ENCODE peak calls at places on chromosome 5, in four cellular contexts. O, V, H and Z are unnamed samples.

GRCh38 chr5:168162464-168162863 is 129.0 kb upstream of the WWC1 start:
- DNase-seq in H (no peak), O (no peak), V (no peak), Z (no peak)

GRCh38 chr5:123700624-123701023 is 188.6 kb downstream of the CSNK1G3 start:
- DNase-seq in O (no peak), H (no peak), V (peak; percentile 24), Z (no peak)

GRCh38 chr5:42962139-42962538 is 78.0 kb downstream of the ANXA2R start:
- DNase-seq in H (no peak), O (no peak), V (no peak), Z (no peak)

GRCh38 chr5:176535101-176535654 is 2.0 kb downstream of the RNF44 start:
- DNase-seq in H (no peak), O (no peak), V (no peak), Z (peak; percentile 54)

GRCh38 chr5:37804401-37804800 is 35.4 kb downstream of the GDNF start:
- DNase-seq in V (no peak), H (no peak), O (no peak), Z (no peak)

GRCh38 chr5:112390327-112390726 is 28.8 kb downstream of the EPB41L4A start:
- DNase-seq in H (no peak), O (peak; percentile 24), V (no peak), Z (no peak)

GRCh38 chr5:10686890-10687289 is 74.1 kb downstream of the DAP start:
- DNase-seq in V (no peak), H (no peak), O (no peak), Z (no peak)

GRCh38 chr5:31182146-31182545 is 11.3 kb upstream of the CDH6 start:
- DNase-seq in O (no peak), H (no peak), V (no peak), Z (no peak)

GRCh38 chr5:142432961-142433360 is 108.1 kb upstream of the SPRY4 start:
- DNase-seq in O (no peak), V (no peak), H (no peak), Z (no peak)

GRCh38 chr5:153896117-153896516 is 142.6 kb downstream of the FAM114A2 start:
- DNase-seq in O (no peak), H (no peak), V (no peak), Z (no peak)

GRCh38 chr5:136042156-136042555 is 13.4 kb downstream of the TGFBI start:
- DNase-seq in O (no peak), H (no peak), V (no peak), Z (no peak)

GRCh38 chr5:125160787-125161502 is 414.5 kb upstream of the ZNF608 start:
- DNase-seq in O (no peak), H (peak; percentile 21), V (no peak), Z (no peak)

GRCh38 chr5:173843800-173844199 is 44.3 kb upstream of the CPEB4 start:
- DNase-seq in H (no peak), V (no peak), O (no peak), Z (no peak)

GRCh38 chr5:76763136-76763535 is 47.2 kb downstream of the F2R start:
- DNase-seq in H (no peak), O (no peak), V (no peak), Z (no peak)

GRCh38 chr5:135880278-135880677 is 15.4 kb downstream of the IL9 start:
- DNase-seq in O (no peak), H (no peak), V (no peak), Z (no peak)

GRCh38 chr5:17727212-17727611 is 93.0 kb downstream of the TAF11L14 start:
- DNase-seq in O (no peak), H (no peak), V (no peak), Z (no peak)

GRCh38 chr5:94429566-94429965 is 188.8 kb downstream of the KIAA0825 start:
- DNase-seq in V (no peak), H (no peak), O (no peak), Z (no peak)

GRCh38 chr5:14416709-14417108 is 164.9 kb upstream of the OTULINL start:
- DNase-seq in V (no peak), H (no peak), O (no peak), Z (no peak)

GRCh38 chr5:154038241-154038603 is 488 bp downstream of the FAM114A2 start:
- DNase-seq in H (no peak), O (peak; percentile 21), V (peak; percentile 27), Z (peak; percentile 82)

GRCh38 chr5:143014017-143014651 is 244.0 kb downstream of the ARHGAP26 start:
- DNase-seq in O (peak; percentile 23), V (no peak), H (no peak), Z (peak; percentile 50)

GRCh38 chr5:756865-757345 is 27.6 kb downstream of the ZDHHC11B start:
- DNase-seq in V (peak; percentile 83), H (no peak), O (peak; percentile 16), Z (no peak)

GRCh38 chr5:76363385-76364261 is 39.5 kb upstream of the IQGAP2 start:
- DNase-seq in O (peak; percentile 66), V (no peak), H (no peak), Z (peak; percentile 98)

GRCh38 chr5:74903165-74903787 is 37.1 kb upstream of the FAM169A start:
- DNase-seq in V (no peak), H (no peak), O (peak; percentile 59), Z (no peak)

GRCh38 chr5:164358531-164359259 is 853.3 kb downstream of the MAT2B start:
- DNase-seq in O (no peak), V (no peak), H (no peak), Z (peak; percentile 75)

GRCh38 chr5:135242021-135242480 is 157.0 kb downstream of the MACROH2A1 start:
- DNase-seq in H (no peak), V (peak; percentile 19), O (no peak), Z (no peak)

GRCh38 chr5:142506756-142507155 is 179.1 kb downstream of the FGF1 start:
- DNase-seq in O (no peak), V (no peak), H (no peak), Z (no peak)

GRCh38 chr5:170273968-170274710 is 23.4 kb downstream of the LCP2 start:
- DNase-seq in O (no peak), H (no peak), V (no peak), Z (peak; percentile 75)

DNA sequence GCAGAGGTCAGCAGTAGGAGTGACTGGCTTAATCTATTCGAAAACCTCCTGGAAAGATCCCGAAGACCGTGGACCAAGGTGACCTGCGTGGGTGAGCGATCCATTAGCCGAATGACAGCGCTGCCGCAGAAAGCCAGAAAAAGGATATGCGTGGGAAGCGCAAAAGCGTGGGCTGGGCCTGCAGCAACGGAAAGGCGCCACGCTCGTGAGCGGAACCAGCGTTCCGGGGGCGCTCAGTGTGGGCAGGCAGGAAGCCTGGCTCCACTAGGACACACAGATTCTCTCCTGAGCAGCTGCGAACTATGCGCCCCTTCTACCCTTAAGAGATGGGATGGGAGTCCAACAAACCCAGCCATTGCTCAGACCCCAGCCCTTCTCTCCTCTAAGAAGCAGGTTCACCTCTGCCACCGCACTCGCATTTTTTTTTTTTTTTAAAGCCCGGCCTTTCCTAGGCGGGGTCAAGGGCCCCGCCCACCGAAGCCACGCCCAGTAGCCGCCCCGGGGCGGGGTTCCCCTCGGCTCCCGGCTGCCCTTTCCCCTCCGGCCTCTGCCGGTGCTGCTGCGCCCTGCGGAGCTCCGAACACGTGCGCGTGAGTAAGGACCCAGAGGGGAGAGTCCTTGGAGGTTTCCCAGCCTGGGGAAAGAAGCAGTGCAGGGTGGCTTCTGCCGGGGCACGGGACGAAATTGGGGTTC is 19.8 kb upstream of the MATR3 start:
- DNase-seq in O (peak; percentile 93), H (peak; percentile 85), V (peak; percentile 89), Z (peak; percentile 94)
- TF ChIP-seq POLR2A in O (no peak), H (no peak), V (no peak), Z (peak; percentile 74)

DNA sequence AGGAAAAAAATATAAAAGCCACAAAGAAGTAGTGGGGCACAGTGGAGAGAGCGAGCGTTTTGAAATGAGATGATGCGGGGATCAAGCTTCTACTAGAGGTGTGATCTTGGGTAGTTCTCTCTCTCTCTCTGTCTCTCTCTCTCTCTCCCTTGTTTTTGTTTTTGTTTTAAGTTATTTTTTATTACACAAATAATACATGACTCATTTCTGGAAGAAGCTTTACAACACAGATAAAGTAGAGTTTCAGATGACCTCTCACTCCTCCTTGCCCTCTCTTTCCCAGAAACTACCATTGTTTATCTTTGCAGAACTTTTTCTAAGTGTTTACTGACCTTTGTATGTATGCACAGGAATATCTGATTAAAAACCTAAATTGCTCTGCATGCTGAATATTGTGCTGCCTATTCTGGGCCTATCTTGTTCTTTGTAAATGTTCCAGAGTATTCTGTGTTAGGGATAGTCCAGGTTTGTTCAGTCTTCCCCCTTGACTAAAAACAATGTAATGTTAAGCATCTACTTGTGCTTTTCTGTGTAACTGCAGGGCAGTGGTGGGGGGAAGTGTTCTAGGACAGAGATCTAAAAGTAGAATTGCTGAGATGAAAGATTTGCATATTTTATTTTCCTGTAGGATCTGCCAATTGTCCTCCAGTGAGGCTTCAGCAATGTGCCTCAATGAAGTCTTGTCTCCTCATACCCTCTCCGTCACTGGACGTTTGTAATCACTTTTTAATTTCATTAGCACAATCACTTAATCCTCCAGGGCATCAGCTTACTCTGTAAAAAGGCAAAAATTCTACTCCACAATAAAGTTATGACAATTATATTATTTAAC is 52.0 kb downstream of the FYB1 start:
- DNase-seq in O (no peak), V (no peak), H (no peak), Z (no peak)
- TF ChIP-seq POLR2A in O (no peak), V (no peak), H (no peak), Z (no peak)

DNA sequence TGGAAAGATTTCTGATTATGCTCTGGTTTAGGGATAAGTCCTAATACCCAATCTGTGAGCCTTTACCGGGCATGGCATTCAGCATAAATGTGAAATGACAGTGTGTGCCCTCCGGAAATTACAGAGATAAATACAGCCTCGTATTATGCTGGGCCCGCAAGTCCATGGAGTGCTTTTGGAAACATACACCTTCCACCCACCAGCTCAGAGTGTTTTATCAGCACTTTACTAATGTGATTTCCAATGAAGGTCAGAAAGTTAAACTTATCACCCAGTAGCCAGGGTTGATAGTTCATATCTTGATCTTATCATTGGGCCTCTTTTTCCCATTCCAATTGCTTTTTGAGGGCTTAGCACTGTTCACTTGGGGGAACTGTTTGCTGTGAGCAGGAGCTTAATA is 94.8 kb downstream of the SGCD start:
- DNase-seq in H (no peak), O (no peak), V (no peak), Z (no peak)
- TF ChIP-seq POLR2A in H (no peak), O (no peak), V (no peak), Z (no peak)

DNA sequence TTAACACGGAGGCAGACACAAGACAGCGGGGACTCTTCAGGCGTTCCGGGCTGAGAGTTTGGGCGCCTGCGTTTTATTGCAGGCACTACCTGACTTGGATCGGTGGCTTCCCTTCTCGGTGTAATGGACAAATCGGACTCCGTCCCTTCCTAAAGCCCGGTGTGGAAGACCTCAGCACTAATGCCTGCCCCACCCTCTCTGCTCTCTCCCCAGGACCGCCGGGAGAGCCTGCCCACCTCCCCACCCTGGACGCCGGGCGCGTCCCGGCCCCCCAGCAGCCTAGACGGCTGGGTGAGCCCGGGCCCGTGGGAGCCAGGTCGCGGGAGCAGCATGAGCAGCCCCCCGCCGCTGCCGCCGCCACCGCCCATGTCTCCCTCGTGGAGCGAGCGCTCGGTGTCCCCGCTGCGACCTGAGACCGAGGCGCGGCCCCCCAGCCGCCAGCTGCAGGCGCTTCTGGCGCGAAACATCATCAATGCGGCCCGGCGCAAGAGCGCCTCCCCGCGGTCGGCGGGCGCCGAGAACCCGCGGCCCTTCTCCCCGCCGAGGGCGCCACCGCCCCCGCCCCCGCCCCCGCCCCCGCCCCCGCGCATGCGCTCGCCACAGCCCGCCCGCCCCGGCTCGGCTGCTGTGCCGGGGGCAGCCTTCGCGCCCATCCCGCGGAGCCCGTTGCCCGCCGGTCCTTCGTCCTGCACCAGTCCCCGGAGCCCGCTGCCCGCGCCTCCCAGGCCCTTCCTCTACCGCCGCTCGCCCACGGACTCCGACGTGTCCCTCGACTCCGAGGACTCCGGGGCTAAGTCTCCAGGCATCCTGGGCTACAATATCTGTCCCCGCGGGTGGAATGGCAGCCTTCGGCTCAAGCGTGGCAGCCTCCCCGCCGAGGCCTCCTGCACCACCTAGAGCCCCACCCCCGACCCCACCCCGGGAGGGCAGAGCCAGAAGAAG is 4.6 kb upstream of the MYOZ3 start:
- DNase-seq in H (peak; percentile 87), O (peak; percentile 82), V (peak; percentile 84), Z (peak; percentile 87)
- TF ChIP-seq POLR2A in H (no peak), O (no peak), V (no peak), Z (no peak)